ENCODE peak calls at places on chromosomes 13 and 19, in eight cellular contexts. One of them, this sample, is unnamed.

GRCh38 chr19:54351474-54351873 is 12.5 kb upstream of the LILRA4 start:
- DNase-seq in stimulated activated CD4-positive, alpha-beta T cell treated with anti-CD3 and anti-CD28 coated beads, Interleukin-2, amount 100 ng/mL, for 48 hours: no peak
- DNase-seq in NCI-H2029: no peak
- DNase-seq in cardiac septum: no peak
- DNase-seq in hepatic stellate cell: no peak
- DNase-seq in RWPE1: no peak
- DNase-seq in globus pallidus: no peak
- DNase-seq in effector CD4-positive, alpha-beta T cell: no peak
- DNase-seq in this sample: no peak

GRCh38 chr13:28584873-28585317 is 74.0 kb upstream of the POMP start:
- DNase-seq in cardiac septum: no peak
- DNase-seq in hepatic stellate cell: peak
- DNase-seq in effector CD4-positive, alpha-beta T cell: no peak
- DNase-seq in NCI-H2029: no peak
- DNase-seq in globus pallidus: no peak
- DNase-seq in stimulated activated CD4-positive, alpha-beta T cell treated with anti-CD3 and anti-CD28 coated beads, Interleukin-2, amount 100 ng/mL, for 48 hours: no peak
- DNase-seq in RWPE1: no peak
- DNase-seq in this sample: no peak

GRCh38 chr19:44552324-44552723 is 22.8 kb upstream of the CEACAM20 start:
- DNase-seq in effector CD4-positive, alpha-beta T cell: no peak
- DNase-seq in hepatic stellate cell: peak
- DNase-seq in globus pallidus: no peak
- DNase-seq in NCI-H2029: peak
- DNase-seq in stimulated activated CD4-positive, alpha-beta T cell treated with anti-CD3 and anti-CD28 coated beads, Interleukin-2, amount 100 ng/mL, for 48 hours: peak
- DNase-seq in cardiac septum: no peak
- DNase-seq in RWPE1: no peak
- DNase-seq in this sample: peak

GRCh38 chr13:57633141-57633949 is 1.8 kb downstream of the PCDH17 start:
- DNase-seq in cardiac septum: peak
- DNase-seq in hepatic stellate cell: no peak
- DNase-seq in RWPE1: no peak
- DNase-seq in globus pallidus: peak
- DNase-seq in effector CD4-positive, alpha-beta T cell: no peak
- DNase-seq in stimulated activated CD4-positive, alpha-beta T cell treated with anti-CD3 and anti-CD28 coated beads, Interleukin-2, amount 100 ng/mL, for 48 hours: no peak
- DNase-seq in NCI-H2029: no peak
- DNase-seq in this sample: no peak

GRCh38 chr13:49444517-49445395 is 682 bp downstream of the SETDB2 start:
- DNase-seq in globus pallidus: peak
- DNase-seq in cardiac septum: no peak
- DNase-seq in stimulated activated CD4-positive, alpha-beta T cell treated with anti-CD3 and anti-CD28 coated beads, Interleukin-2, amount 100 ng/mL, for 48 hours: peak
- DNase-seq in hepatic stellate cell: peak
- DNase-seq in RWPE1: peak
- DNase-seq in NCI-H2029: peak
- DNase-seq in effector CD4-positive, alpha-beta T cell: peak
- DNase-seq in this sample: peak

GRCh38 chr19:16573925-16574324 is 1.7 kb upstream of the SLC35E1 start:
- DNase-seq in globus pallidus: no peak
- DNase-seq in RWPE1: no peak
- DNase-seq in hepatic stellate cell: no peak
- DNase-seq in stimulated activated CD4-positive, alpha-beta T cell treated with anti-CD3 and anti-CD28 coated beads, Interleukin-2, amount 100 ng/mL, for 48 hours: no peak
- DNase-seq in NCI-H2029: no peak
- DNase-seq in cardiac septum: no peak
- DNase-seq in effector CD4-positive, alpha-beta T cell: no peak
- DNase-seq in this sample: no peak

GRCh38 chr13:50847501-50847900 is 4.0 kb upstream of the DLEU7 start:
- DNase-seq in stimulated activated CD4-positive, alpha-beta T cell treated with anti-CD3 and anti-CD28 coated beads, Interleukin-2, amount 100 ng/mL, for 48 hours: no peak
- DNase-seq in NCI-H2029: no peak
- DNase-seq in effector CD4-positive, alpha-beta T cell: no peak
- DNase-seq in hepatic stellate cell: no peak
- DNase-seq in globus pallidus: no peak
- DNase-seq in cardiac septum: no peak
- DNase-seq in RWPE1: no peak
- DNase-seq in this sample: no peak

GRCh38 chr19:10800488-10800887 is 35.5 kb downstream of the TMED1 start:
- DNase-seq in effector CD4-positive, alpha-beta T cell: no peak
- DNase-seq in stimulated activated CD4-positive, alpha-beta T cell treated with anti-CD3 and anti-CD28 coated beads, Interleukin-2, amount 100 ng/mL, for 48 hours: no peak
- DNase-seq in globus pallidus: peak
- DNase-seq in RWPE1: no peak
- DNase-seq in cardiac septum: no peak
- DNase-seq in hepatic stellate cell: no peak
- DNase-seq in NCI-H2029: no peak
- DNase-seq in this sample: no peak

GRCh38 chr13:51892657-51893056 is 30.9 kb downstream of the CCDC70 start:
- DNase-seq in NCI-H2029: no peak
- DNase-seq in stimulated activated CD4-positive, alpha-beta T cell treated with anti-CD3 and anti-CD28 coated beads, Interleukin-2, amount 100 ng/mL, for 48 hours: no peak
- DNase-seq in effector CD4-positive, alpha-beta T cell: no peak
- DNase-seq in cardiac septum: no peak
- DNase-seq in RWPE1: no peak
- DNase-seq in globus pallidus: no peak
- DNase-seq in hepatic stellate cell: no peak
- DNase-seq in this sample: no peak

GRCh38 chr19:32206065-32206464 is 139.3 kb upstream of the ZNF507 start:
- DNase-seq in globus pallidus: no peak
- DNase-seq in effector CD4-positive, alpha-beta T cell: no peak
- DNase-seq in cardiac septum: no peak
- DNase-seq in RWPE1: no peak
- DNase-seq in NCI-H2029: no peak
- DNase-seq in hepatic stellate cell: no peak
- DNase-seq in stimulated activated CD4-positive, alpha-beta T cell treated with anti-CD3 and anti-CD28 coated beads, Interleukin-2, amount 100 ng/mL, for 48 hours: no peak
- DNase-seq in this sample: no peak

GRCh38 chr19:14006766-14007562 is 844 bp upstream of the RFX1 start:
- DNase-seq in globus pallidus: no peak
- DNase-seq in RWPE1: peak
- DNase-seq in NCI-H2029: no peak
- DNase-seq in cardiac septum: no peak
- DNase-seq in hepatic stellate cell: peak
- DNase-seq in effector CD4-positive, alpha-beta T cell: no peak
- DNase-seq in stimulated activated CD4-positive, alpha-beta T cell treated with anti-CD3 and anti-CD28 coated beads, Interleukin-2, amount 100 ng/mL, for 48 hours: no peak
- DNase-seq in this sample: no peak

GRCh38 chr13:70623260-70623659 is 515.0 kb upstream of the KLHL1 start:
- DNase-seq in NCI-H2029: no peak
- DNase-seq in effector CD4-positive, alpha-beta T cell: no peak
- DNase-seq in globus pallidus: no peak
- DNase-seq in stimulated activated CD4-positive, alpha-beta T cell treated with anti-CD3 and anti-CD28 coated beads, Interleukin-2, amount 100 ng/mL, for 48 hours: no peak
- DNase-seq in cardiac septum: no peak
- DNase-seq in hepatic stellate cell: peak
- DNase-seq in RWPE1: peak
- DNase-seq in this sample: no peak

GRCh38 chr19:15526408-15526807 is 18.1 kb downstream of the CYP4F22 start:
- DNase-seq in effector CD4-positive, alpha-beta T cell: no peak
- DNase-seq in hepatic stellate cell: no peak
- DNase-seq in NCI-H2029: no peak
- DNase-seq in cardiac septum: no peak
- DNase-seq in stimulated activated CD4-positive, alpha-beta T cell treated with anti-CD3 and anti-CD28 coated beads, Interleukin-2, amount 100 ng/mL, for 48 hours: no peak
- DNase-seq in RWPE1: no peak
- DNase-seq in globus pallidus: no peak
- DNase-seq in this sample: no peak

GRCh38 chr13:103099894-103100293 is 33.7 kb upstream of the SLC10A2 start:
- DNase-seq in effector CD4-positive, alpha-beta T cell: no peak
- DNase-seq in stimulated activated CD4-positive, alpha-beta T cell treated with anti-CD3 and anti-CD28 coated beads, Interleukin-2, amount 100 ng/mL, for 48 hours: no peak
- DNase-seq in cardiac septum: no peak
- DNase-seq in RWPE1: no peak
- DNase-seq in globus pallidus: no peak
- DNase-seq in NCI-H2029: no peak
- DNase-seq in hepatic stellate cell: no peak
- DNase-seq in this sample: no peak

GRCh38 chr13:111282997-111283396 is 37.4 kb upstream of the TEX29 start:
- DNase-seq in globus pallidus: no peak
- DNase-seq in RWPE1: no peak
- DNase-seq in NCI-H2029: peak
- DNase-seq in hepatic stellate cell: no peak
- DNase-seq in effector CD4-positive, alpha-beta T cell: no peak
- DNase-seq in cardiac septum: no peak
- DNase-seq in stimulated activated CD4-positive, alpha-beta T cell treated with anti-CD3 and anti-CD28 coated beads, Interleukin-2, amount 100 ng/mL, for 48 hours: no peak
- DNase-seq in this sample: no peak

GRCh38 chr13:45847554-45848224 is 3.9 kb downstream of the SIAH3 start:
- DNase-seq in cardiac septum: no peak
- DNase-seq in NCI-H2029: peak
- DNase-seq in globus pallidus: no peak
- DNase-seq in stimulated activated CD4-positive, alpha-beta T cell treated with anti-CD3 and anti-CD28 coated beads, Interleukin-2, amount 100 ng/mL, for 48 hours: no peak
- DNase-seq in effector CD4-positive, alpha-beta T cell: no peak
- DNase-seq in hepatic stellate cell: no peak
- DNase-seq in RWPE1: no peak
- DNase-seq in this sample: peak

GRCh38 chr13:93361703-93362102 is 135.1 kb downstream of the GPC6 start:
- DNase-seq in hepatic stellate cell: no peak
- DNase-seq in NCI-H2029: peak
- DNase-seq in effector CD4-positive, alpha-beta T cell: no peak
- DNase-seq in globus pallidus: no peak
- DNase-seq in RWPE1: no peak
- DNase-seq in stimulated activated CD4-positive, alpha-beta T cell treated with anti-CD3 and anti-CD28 coated beads, Interleukin-2, amount 100 ng/mL, for 48 hours: no peak
- DNase-seq in cardiac septum: no peak
- DNase-seq in this sample: no peak

GRCh38 chr13:110886475-110887241 is 28.2 kb downstream of the ANKRD10 start:
- DNase-seq in effector CD4-positive, alpha-beta T cell: no peak
- DNase-seq in RWPE1: no peak
- DNase-seq in cardiac septum: no peak
- DNase-seq in stimulated activated CD4-positive, alpha-beta T cell treated with anti-CD3 and anti-CD28 coated beads, Interleukin-2, amount 100 ng/mL, for 48 hours: no peak
- DNase-seq in hepatic stellate cell: no peak
- DNase-seq in globus pallidus: no peak
- DNase-seq in NCI-H2029: no peak
- DNase-seq in this sample: no peak

GRCh38 chr13:70894258-70894657 is 786.0 kb upstream of the KLHL1 start:
- DNase-seq in NCI-H2029: no peak
- DNase-seq in cardiac septum: no peak
- DNase-seq in RWPE1: no peak
- DNase-seq in hepatic stellate cell: no peak
- DNase-seq in effector CD4-positive, alpha-beta T cell: no peak
- DNase-seq in globus pallidus: no peak
- DNase-seq in stimulated activated CD4-positive, alpha-beta T cell treated with anti-CD3 and anti-CD28 coated beads, Interleukin-2, amount 100 ng/mL, for 48 hours: no peak
- DNase-seq in this sample: no peak

This sample was measured in COLO829.